ENCODE peak calls at places on chromosomes 11 and 22, in ten cellular contexts. One of them, this sample, is unnamed.

GRCh38 chr22:20463324-20464095 is 25.9 kb upstream of the SCARF2 start:
- DNase-seq in amygdala: no peak
- DNase-seq in progenitor cell of endocrine pancreas: no peak
- DNase-seq in GM23338: no peak
- DNase-seq in CD8-positive, alpha-beta memory T cell: peak; percentile 72
- DNase-seq in stomach: no peak
- DNase-seq in EL: no peak
- DNase-seq in midbrain: no peak
- DNase-seq in amniotic stem cell: no peak
- DNase-seq in nephron progenitor cell: no peak
- DNase-seq in this sample: no peak

GRCh38 chr11:59615132-59615636 is 390 bp downstream of the OSBP start:
- DNase-seq in amygdala: peak; percentile 17
- DNase-seq in progenitor cell of endocrine pancreas: peak; percentile 32
- DNase-seq in GM23338: peak; percentile 73
- DNase-seq in CD8-positive, alpha-beta memory T cell: peak; percentile 74
- DNase-seq in stomach: peak; percentile 72
- DNase-seq in EL: peak; percentile 12
- DNase-seq in midbrain: peak; percentile 3
- DNase-seq in amniotic stem cell: no peak
- DNase-seq in nephron progenitor cell: no peak
- DNase-seq in this sample: no peak

GRCh38 chr11:123480290-123480815 is 50.3 kb downstream of the GRAMD1B start:
- DNase-seq in amygdala: no peak
- DNase-seq in progenitor cell of endocrine pancreas: no peak
- DNase-seq in GM23338: no peak
- DNase-seq in CD8-positive, alpha-beta memory T cell: no peak
- DNase-seq in stomach: no peak
- DNase-seq in EL: no peak
- DNase-seq in midbrain: no peak
- DNase-seq in amniotic stem cell: no peak
- DNase-seq in nephron progenitor cell: no peak
- DNase-seq in this sample: no peak

GRCh38 chr22:44119669-44120313 is 60.9 kb upstream of the PARVG start:
- DNase-seq in amygdala: no peak
- DNase-seq in progenitor cell of endocrine pancreas: no peak
- DNase-seq in GM23338: no peak
- DNase-seq in CD8-positive, alpha-beta memory T cell: no peak
- DNase-seq in stomach: no peak
- DNase-seq in EL: no peak
- DNase-seq in midbrain: no peak
- DNase-seq in amniotic stem cell: no peak
- DNase-seq in nephron progenitor cell: no peak
- DNase-seq in this sample: no peak

GRCh38 chr11:130449996-130450419 is 1.6 kb downstream of the ADAMTS15 start:
- DNase-seq in amygdala: no peak
- DNase-seq in progenitor cell of endocrine pancreas: peak; percentile 53
- DNase-seq in GM23338: peak; percentile 98
- DNase-seq in CD8-positive, alpha-beta memory T cell: no peak
- DNase-seq in stomach: peak; percentile 79
- DNase-seq in EL: peak; percentile 74
- DNase-seq in midbrain: no peak
- DNase-seq in amniotic stem cell: no peak
- DNase-seq in nephron progenitor cell: peak; percentile 80
- DNase-seq in this sample: peak; percentile 68

GRCh38 chr11:14443642-14444041 is 56.0 kb downstream of the COPB1 start:
- DNase-seq in amygdala: no peak
- DNase-seq in progenitor cell of endocrine pancreas: no peak
- DNase-seq in GM23338: no peak
- DNase-seq in CD8-positive, alpha-beta memory T cell: no peak
- DNase-seq in stomach: peak; percentile 48
- DNase-seq in EL: peak; percentile 88
- DNase-seq in midbrain: no peak
- DNase-seq in amniotic stem cell: no peak
- DNase-seq in nephron progenitor cell: no peak
- DNase-seq in this sample: no peak

GRCh38 chr11:110759972-110760381 is 47.7 kb upstream of the ARHGAP20 start:
- DNase-seq in amygdala: no peak
- DNase-seq in progenitor cell of endocrine pancreas: no peak
- DNase-seq in GM23338: no peak
- DNase-seq in CD8-positive, alpha-beta memory T cell: no peak
- DNase-seq in stomach: peak; percentile 74
- DNase-seq in EL: peak; percentile 28
- DNase-seq in midbrain: no peak
- DNase-seq in amniotic stem cell: no peak
- DNase-seq in nephron progenitor cell: no peak
- DNase-seq in this sample: no peak

GRCh38 chr11:11157201-11157600 is 195.8 kb downstream of the CSNK2A3 start:
- DNase-seq in amygdala: no peak
- DNase-seq in progenitor cell of endocrine pancreas: no peak
- DNase-seq in GM23338: peak; percentile 84
- DNase-seq in CD8-positive, alpha-beta memory T cell: peak; percentile 67
- DNase-seq in stomach: no peak
- DNase-seq in EL: peak; percentile 29
- DNase-seq in midbrain: no peak
- DNase-seq in amniotic stem cell: peak; percentile 39
- DNase-seq in nephron progenitor cell: peak; percentile 42
- DNase-seq in this sample: peak; percentile 55

GRCh38 chr11:30017467-30017895 is 651 bp upstream of the KCNA4 start:
- DNase-seq in amygdala: no peak
- DNase-seq in progenitor cell of endocrine pancreas: no peak
- DNase-seq in GM23338: peak; percentile 50
- DNase-seq in CD8-positive, alpha-beta memory T cell: no peak
- DNase-seq in stomach: no peak
- DNase-seq in EL: no peak
- DNase-seq in midbrain: no peak
- DNase-seq in amniotic stem cell: no peak
- DNase-seq in nephron progenitor cell: peak; percentile 14
- DNase-seq in this sample: no peak

GRCh38 chr11:63768232-63769043 is at the start of gene ZFTA:
- DNase-seq in amygdala: peak; percentile 54
- DNase-seq in progenitor cell of endocrine pancreas: peak; percentile 73
- DNase-seq in GM23338: peak; percentile 94
- DNase-seq in CD8-positive, alpha-beta memory T cell: peak; percentile 76
- DNase-seq in stomach: peak; percentile 61
- DNase-seq in EL: peak; percentile 69
- DNase-seq in midbrain: peak; percentile 43
- DNase-seq in amniotic stem cell: no peak
- DNase-seq in nephron progenitor cell: peak; percentile 85
- DNase-seq in this sample: peak; percentile 83

GRCh38 chr11:19838994-19839768 is 126.5 kb downstream of the NAV2 start:
- DNase-seq in amygdala: no peak
- DNase-seq in progenitor cell of endocrine pancreas: no peak
- DNase-seq in GM23338: no peak
- DNase-seq in CD8-positive, alpha-beta memory T cell: no peak
- DNase-seq in stomach: no peak
- DNase-seq in EL: no peak
- DNase-seq in midbrain: no peak
- DNase-seq in amniotic stem cell: no peak
- DNase-seq in nephron progenitor cell: no peak
- DNase-seq in this sample: no peak

GRCh38 chr11:35234836-35235235 is 95.9 kb downstream of the CD44 start:
- DNase-seq in amygdala: no peak
- DNase-seq in progenitor cell of endocrine pancreas: no peak
- DNase-seq in GM23338: no peak
- DNase-seq in CD8-positive, alpha-beta memory T cell: no peak
- DNase-seq in stomach: no peak
- DNase-seq in EL: no peak
- DNase-seq in midbrain: no peak
- DNase-seq in amniotic stem cell: no peak
- DNase-seq in nephron progenitor cell: no peak
- DNase-seq in this sample: no peak

GRCh38 chr11:121352301-121352891 is 59.8 kb downstream of the SC5D start:
- DNase-seq in amygdala: peak; percentile 22
- DNase-seq in progenitor cell of endocrine pancreas: no peak
- DNase-seq in GM23338: no peak
- DNase-seq in CD8-positive, alpha-beta memory T cell: no peak
- DNase-seq in stomach: no peak
- DNase-seq in EL: no peak
- DNase-seq in midbrain: peak; percentile 79
- DNase-seq in amniotic stem cell: no peak
- DNase-seq in nephron progenitor cell: no peak
- DNase-seq in this sample: no peak

GRCh38 chr22:46352691-46353386 is 17.3 kb downstream of the TRMU start:
- DNase-seq in amygdala: no peak
- DNase-seq in progenitor cell of endocrine pancreas: no peak
- DNase-seq in GM23338: no peak
- DNase-seq in CD8-positive, alpha-beta memory T cell: no peak
- DNase-seq in stomach: peak; percentile 74
- DNase-seq in EL: peak; percentile 18
- DNase-seq in midbrain: no peak
- DNase-seq in amniotic stem cell: no peak
- DNase-seq in nephron progenitor cell: no peak
- DNase-seq in this sample: no peak

GRCh38 chr22:31948002-31948401 is 3.7 kb downstream of the YWHAH start:
- DNase-seq in amygdala: no peak
- DNase-seq in progenitor cell of endocrine pancreas: no peak
- DNase-seq in GM23338: no peak
- DNase-seq in CD8-positive, alpha-beta memory T cell: no peak
- DNase-seq in stomach: no peak
- DNase-seq in EL: no peak
- DNase-seq in midbrain: no peak
- DNase-seq in amniotic stem cell: no peak
- DNase-seq in nephron progenitor cell: no peak
- DNase-seq in this sample: no peak

GRCh38 chr22:49780281-49780991 is 47.2 kb downstream of the BRD1 start:
- DNase-seq in amygdala: no peak
- DNase-seq in progenitor cell of endocrine pancreas: no peak
- DNase-seq in GM23338: no peak
- DNase-seq in CD8-positive, alpha-beta memory T cell: no peak
- DNase-seq in stomach: no peak
- DNase-seq in EL: no peak
- DNase-seq in midbrain: no peak
- DNase-seq in amniotic stem cell: no peak
- DNase-seq in nephron progenitor cell: no peak
- DNase-seq in this sample: no peak

GRCh38 chr11:125886997-125887372 is 483 bp upstream of the HYLS1 start:
- DNase-seq in amygdala: no peak
- DNase-seq in progenitor cell of endocrine pancreas: no peak
- DNase-seq in GM23338: peak; percentile 70
- DNase-seq in CD8-positive, alpha-beta memory T cell: no peak
- DNase-seq in stomach: no peak
- DNase-seq in EL: peak; percentile 53
- DNase-seq in midbrain: peak; percentile 67
- DNase-seq in amniotic stem cell: no peak
- DNase-seq in nephron progenitor cell: no peak
- DNase-seq in this sample: no peak

GRCh38 chr22:42820075-42820763 is 36.9 kb downstream of the ARFGAP3 start:
- DNase-seq in amygdala: no peak
- DNase-seq in progenitor cell of endocrine pancreas: no peak
- DNase-seq in GM23338: peak; percentile 78
- DNase-seq in CD8-positive, alpha-beta memory T cell: peak; percentile 23
- DNase-seq in stomach: no peak
- DNase-seq in EL: peak; percentile 88
- DNase-seq in midbrain: no peak
- DNase-seq in amniotic stem cell: peak; percentile 59
- DNase-seq in nephron progenitor cell: no peak
- DNase-seq in this sample: no peak

GRCh38 chr11:12099132-12099873 is 11.1 kb upstream of the MICAL2 start:
- DNase-seq in amygdala: no peak
- DNase-seq in progenitor cell of endocrine pancreas: no peak
- DNase-seq in GM23338: no peak
- DNase-seq in CD8-positive, alpha-beta memory T cell: no peak
- DNase-seq in stomach: no peak
- DNase-seq in EL: no peak
- DNase-seq in midbrain: no peak
- DNase-seq in amniotic stem cell: no peak
- DNase-seq in nephron progenitor cell: no peak
- DNase-seq in this sample: no peak

GRCh38 chr11:47724041-47724729 is 9.0 kb upstream of the AGBL2 start:
- DNase-seq in amygdala: no peak
- DNase-seq in progenitor cell of endocrine pancreas: no peak
- DNase-seq in GM23338: no peak
- DNase-seq in CD8-positive, alpha-beta memory T cell: no peak
- DNase-seq in stomach: no peak
- DNase-seq in EL: peak; percentile 48
- DNase-seq in midbrain: no peak
- DNase-seq in amniotic stem cell: no peak
- DNase-seq in nephron progenitor cell: no peak
- DNase-seq in this sample: no peak

GRCh38 chr11:134252539-134253188 is 488 bp downstream of the THYN1 start:
- DNase-seq in amygdala: no peak
- DNase-seq in progenitor cell of endocrine pancreas: no peak
- DNase-seq in GM23338: peak; percentile 58
- DNase-seq in CD8-positive, alpha-beta memory T cell: no peak
- DNase-seq in stomach: no peak
- DNase-seq in EL: no peak
- DNase-seq in midbrain: no peak
- DNase-seq in amniotic stem cell: no peak
- DNase-seq in nephron progenitor cell: peak; percentile 22
- DNase-seq in this sample: peak; percentile 15

GRCh38 chr22:32803020-32803758 is 1.7 kb downstream of the TIMP3 start:
- DNase-seq in amygdala: no peak
- DNase-seq in progenitor cell of endocrine pancreas: no peak
- DNase-seq in GM23338: no peak
- DNase-seq in CD8-positive, alpha-beta memory T cell: no peak
- DNase-seq in stomach: no peak
- DNase-seq in EL: peak; percentile 69
- DNase-seq in midbrain: no peak
- DNase-seq in amniotic stem cell: peak; percentile 57
- DNase-seq in nephron progenitor cell: peak; percentile 47
- DNase-seq in this sample: no peak

GRCh38 chr11:109059402-109059801 is 362.6 kb upstream of the C11orf87 start:
- DNase-seq in amygdala: no peak
- DNase-seq in progenitor cell of endocrine pancreas: no peak
- DNase-seq in GM23338: no peak
- DNase-seq in CD8-positive, alpha-beta memory T cell: no peak
- DNase-seq in stomach: no peak
- DNase-seq in EL: no peak
- DNase-seq in midbrain: no peak
- DNase-seq in amniotic stem cell: no peak
- DNase-seq in nephron progenitor cell: no peak
- DNase-seq in this sample: no peak

GRCh38 chr11:68447015-68447801 is 13.3 kb upstream of the PPP6R3 start:
- DNase-seq in amygdala: peak; percentile 70
- DNase-seq in progenitor cell of endocrine pancreas: peak; percentile 68
- DNase-seq in GM23338: peak; percentile 94
- DNase-seq in CD8-positive, alpha-beta memory T cell: peak; percentile 70
- DNase-seq in stomach: peak; percentile 82
- DNase-seq in EL: peak; percentile 70
- DNase-seq in midbrain: peak; percentile 79
- DNase-seq in amniotic stem cell: peak; percentile 17
- DNase-seq in nephron progenitor cell: peak; percentile 83
- DNase-seq in this sample: peak; percentile 87

GRCh38 chr22:44451016-44451415 is 47.0 kb downstream of the RTL6 start:
- DNase-seq in amygdala: no peak
- DNase-seq in progenitor cell of endocrine pancreas: no peak
- DNase-seq in GM23338: no peak
- DNase-seq in CD8-positive, alpha-beta memory T cell: no peak
- DNase-seq in stomach: peak; percentile 19
- DNase-seq in EL: no peak
- DNase-seq in midbrain: no peak
- DNase-seq in amniotic stem cell: no peak
- DNase-seq in nephron progenitor cell: no peak
- DNase-seq in this sample: no peak

This sample was measured in endothelial cell.